ENCODE peak calls at places on chromosomes 5 and 9, in seven cellular contexts. P is psoas muscle; A is heart right ventricle; Q is A549; T is CD8-positive, alpha-beta T cell; H is RWPE2; X is adrenal gland. J is an unnamed sample.
A peak's percentile ranks its signal among the peaks of the same experiment; 100 is the strongest.

GRCh38 chr5:83011990-83012389 is 65.2 kb downstream of the TMEM167A start:
- DNase-seq in P (no peak), A (no peak), Q (no peak), T (no peak), H (no peak), X (no peak), J (no peak)

GRCh38 chr9:32413424-32413823 is 29.0 kb downstream of the ACO1 start:
- DNase-seq in P (no peak), A (no peak), Q (no peak), T (no peak), H (no peak), X (no peak), J (no peak)

GRCh38 chr5:137199966-137200365 is 299.2 kb downstream of the SPOCK1 start:
- DNase-seq in P (no peak), A (no peak), Q (peak; percentile 15), T (no peak), H (no peak), X (no peak), J (no peak)

GRCh38 chr5:23482642-23483041 is 24.8 kb upstream of the PRDM9 start:
- DNase-seq in P (no peak), A (no peak), Q (no peak), T (no peak), H (no peak), X (no peak), J (no peak)

GRCh38 chr9:92716557-92716956 is 46.6 kb upstream of the IPPK start:
- DNase-seq in P (peak; percentile 63), A (peak; percentile 72), Q (peak; percentile 73), T (peak; percentile 81), H (peak; percentile 63), X (peak; percentile 66), J (no peak)

GRCh38 chr5:65702036-65702435 is 19.9 kb downstream of the SGTB start:
- DNase-seq in P (no peak), A (no peak), Q (no peak), T (no peak), H (no peak), X (no peak), J (no peak)

GRCh38 chr5:39266442-39266841 is 47.1 kb upstream of the FYB1 start:
- DNase-seq in P (no peak), A (no peak), Q (no peak), T (no peak), H (no peak), X (no peak), J (no peak)

GRCh38 chr5:38540348-38540747 is 16.1 kb downstream of the LIFR start:
- DNase-seq in P (peak; percentile 63), A (peak; percentile 32), Q (no peak), T (no peak), H (no peak), X (no peak), J (peak; percentile 60)

GRCh38 chr9:97132865-97133264 is 93.9 kb upstream of the CTSV start:
- DNase-seq in P (no peak), A (no peak), Q (no peak), T (no peak), H (no peak), X (no peak), J (no peak)

GRCh38 chr5:30505014-30505886 is 688.2 kb upstream of the CDH6 start:
- DNase-seq in P (no peak), A (no peak), Q (no peak), T (no peak), H (no peak), X (no peak), J (no peak)

GRCh38 chr9:131297903-131298302 is 8.4 kb downstream of the PLPP7 start:
- DNase-seq in P (no peak), A (no peak), Q (no peak), T (no peak), H (no peak), X (no peak), J (no peak)

GRCh38 chr9:27129221-27129620 is 20.2 kb downstream of the TEK start:
- DNase-seq in P (no peak), A (no peak), Q (no peak), T (no peak), H (no peak), X (no peak), J (no peak)

GRCh38 chr5:10682429-10682746 is 78.6 kb downstream of the DAP start:
- DNase-seq in P (no peak), A (no peak), Q (no peak), T (no peak), H (peak; percentile 52), X (no peak), J (no peak)

DNA sequence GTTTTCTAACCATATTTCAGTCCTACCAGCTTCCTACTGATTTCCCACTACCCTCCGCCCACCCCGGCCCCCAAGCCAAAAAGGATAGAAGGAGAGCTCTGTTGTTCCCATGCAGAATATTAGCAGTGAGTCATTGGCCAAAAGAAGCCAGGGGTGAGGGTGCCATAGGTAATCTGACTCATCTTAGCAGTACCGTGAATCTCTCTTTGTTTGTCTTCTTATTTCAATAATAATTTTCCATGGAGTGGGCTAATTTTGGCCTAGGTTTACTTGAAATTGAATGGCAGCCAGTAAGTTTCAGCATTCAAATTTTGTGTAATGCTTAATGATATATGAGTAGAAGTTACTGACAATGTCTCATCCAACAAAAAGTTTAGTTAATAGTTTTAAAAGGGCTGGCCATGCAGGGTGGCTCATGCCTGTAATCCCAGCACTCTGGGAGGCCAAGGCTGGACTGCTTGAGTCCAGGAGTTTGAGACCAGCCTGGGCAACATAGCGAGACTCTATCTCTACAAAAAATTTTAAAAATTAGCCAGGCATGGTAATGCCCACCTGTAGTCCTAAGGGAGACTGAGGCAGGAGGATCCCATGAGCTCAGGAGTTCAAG is 74.2 kb downstream of the C9orf152 start:
- DNase-seq in P (no peak), A (no peak), Q (peak; percentile 59), T (no peak), H (no peak), X (no peak), J (no peak)
- H3K4me1 ChIP-seq in P (peaks cover 39% of the 10 kb centered on the region), A (peaks cover 98% of the 10 kb centered on the region), Q (peaks cover 49% of the 10 kb centered on the region), T (no peaks in the 10 kb centered on the region), H (peaks cover 34% of the 10 kb centered on the region), X (no peaks in the 10 kb centered on the region), J (peaks cover 41% of the 10 kb centered on the region)

GRCh38 chr5:78607864-78608263 is 40.7 kb downstream of the LHFPL2 start:
- DNase-seq in P (no peak), A (no peak), Q (no peak), T (no peak), H (no peak), X (no peak), J (no peak)

GRCh38 chr5:78612227-78613150 is 36.1 kb downstream of the LHFPL2 start:
- DNase-seq in P (no peak), A (no peak), Q (no peak), T (no peak), H (no peak), X (no peak), J (no peak)

GRCh38 chr5:78611161-78611605 is 37.4 kb downstream of the LHFPL2 start:
- DNase-seq in P (no peak), A (no peak), Q (no peak), T (no peak), H (no peak), X (no peak), J (no peak)

GRCh38 chr5:78610633-78611032 is 37.9 kb downstream of the LHFPL2 start:
- DNase-seq in P (no peak), A (no peak), Q (no peak), T (no peak), H (no peak), X (no peak), J (no peak)

DNA sequence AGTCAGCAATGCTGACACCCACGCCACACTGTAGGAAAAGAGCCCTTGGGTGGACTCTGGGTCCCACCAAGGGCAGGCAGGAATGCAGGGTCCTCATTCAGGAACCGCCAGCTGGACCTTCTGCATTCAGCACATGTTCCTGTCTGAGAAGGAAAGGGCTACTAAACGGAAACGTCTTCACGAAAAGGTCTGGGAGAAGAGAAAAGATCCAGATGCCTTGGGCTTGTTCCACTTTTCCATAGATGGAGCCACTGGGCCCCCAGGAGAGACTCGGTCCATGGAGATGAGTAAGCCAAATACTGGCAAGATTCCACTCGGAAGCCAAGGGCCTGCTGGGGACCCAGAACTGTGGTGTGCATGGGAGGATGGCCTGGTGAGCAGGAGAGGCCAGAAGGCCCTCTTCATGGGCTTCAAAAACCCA is 38.4 kb downstream of the LHFPL2 start:
- DNase-seq in P (no peak), A (peak; percentile 53), Q (no peak), T (no peak), H (no peak), X (no peak), J (no peak)
- H3K27ac ChIP-seq in P (no peak overlapping the region), A (no peak overlapping the region), Q (peak overlapping the region; percentile 32), T (no peak overlapping the region), H (no peak overlapping the region), X (no peak overlapping the region), J (no peak overlapping the region)

GRCh38 chr5:143406408-143406807 is 2.9 kb upstream of the NR3C1 start:
- DNase-seq in P (no peak), A (no peak), Q (no peak), T (no peak), H (no peak), X (no peak), J (no peak)
- H3K4me1 ChIP-seq in P (no peaks in the 10 kb centered on the region), A (no peaks in the 10 kb centered on the region), Q (no peaks in the 10 kb centered on the region), T (peaks cover 10% of the 10 kb centered on the region), H (peaks cover 10% of the 10 kb centered on the region), X (no peaks in the 10 kb centered on the region), J (peaks cover 5% of the 10 kb centered on the region)

GRCh38 chr5:157599565-157599964 is 24.0 kb upstream of the ADAM19 start:
- DNase-seq in P (no peak), A (no peak), Q (no peak), T (no peak), H (no peak), X (no peak), J (no peak)

GRCh38 chr5:157600252-157600651 is 24.7 kb upstream of the ADAM19 start:
- DNase-seq in P (no peak), A (no peak), Q (no peak), T (no peak), H (no peak), X (no peak), J (no peak)

GRCh38 chr5:157602505-157602904 is 26.9 kb upstream of the ADAM19 start:
- DNase-seq in P (no peak), A (no peak), Q (no peak), T (no peak), H (no peak), X (no peak), J (no peak)

GRCh38 chr5:157606046-157606445 is 30.5 kb upstream of the ADAM19 start:
- DNase-seq in P (no peak), A (no peak), Q (no peak), T (no peak), H (no peak), X (no peak), J (no peak)

DNA sequence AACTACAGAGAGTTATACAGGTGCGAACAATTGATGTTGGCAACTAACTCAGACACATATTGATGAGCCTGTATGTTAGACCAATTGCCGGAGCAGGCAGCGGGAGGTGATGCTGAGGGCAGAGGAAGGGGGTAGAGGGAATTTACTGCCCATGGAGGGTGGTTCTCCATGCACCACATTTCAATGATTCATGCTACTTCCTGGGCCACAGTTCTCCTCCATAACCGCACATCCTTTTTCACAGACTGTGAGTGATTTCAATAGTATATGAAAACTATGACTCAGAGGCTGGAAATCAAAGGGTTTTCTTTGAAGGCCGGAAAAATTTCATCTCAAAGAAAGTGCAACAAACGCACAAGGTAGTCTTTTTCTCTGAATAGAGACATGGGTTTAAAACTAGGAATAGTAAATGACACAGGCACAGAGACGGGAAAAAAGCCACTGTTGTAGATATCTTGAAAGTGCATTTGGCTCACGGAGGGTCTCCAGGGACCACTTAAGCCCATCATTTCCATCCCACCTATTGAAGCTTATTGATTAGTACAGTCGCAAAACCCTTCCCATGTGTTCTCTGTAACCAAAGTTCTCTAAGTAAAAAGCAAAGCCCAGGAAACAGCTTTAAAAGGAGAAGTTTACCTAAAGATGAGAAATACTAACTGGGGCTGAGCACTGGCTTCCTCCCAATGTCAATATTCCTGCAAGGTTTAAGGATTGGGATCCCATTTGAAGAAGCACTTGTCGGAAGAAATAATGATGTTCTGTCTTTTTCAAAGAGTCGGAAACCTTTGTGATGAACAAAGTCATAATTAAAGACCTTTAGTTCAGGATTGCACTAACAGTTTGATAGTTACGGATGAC is 28.0 kb upstream of the ADAM19 start:
- DNase-seq in P (no peak), A (no peak), Q (peak; percentile 33), T (peak; percentile 42), H (peak; percentile 76), X (no peak), J (no peak)
- H3K27ac ChIP-seq in P (no peak overlapping the region), A (no peak overlapping the region), Q (peak overlapping the region; percentile 83), T (no peak overlapping the region), H (peak overlapping the region; percentile 98), X (no peak overlapping the region), J (no peak overlapping the region)